ENCODE peak calls at places on chromosomes 3 and 15, in five cellular contexts. H is activated CD4-positive, alpha-beta T cell treated with anti-CD3 and anti-CD28 coated beads for 1 hour; O is DMS53; E is activated gamma-delta T cell treated with Interleukin-2 at 50 U/mL for 16 hours; R is left cardiac atrium. X is an unnamed sample.

GRCh38 chr3:55485208-55485791 is 1.8 kb downstream of the WNT5A start:
- DNase-seq in O (peak; percentile 75), R (peak; percentile 85), H (no peak), E (no peak), X (no peak)

GRCh38 chr3:67808906-67809305 is 154.5 kb upstream of the SUCLG2 start:
- DNase-seq in R (no peak), H (no peak), O (no peak), E (no peak), X (no peak)

GRCh38 chr3:34483290-34483887 is 685.0 kb downstream of the PDCD6IP start:
- DNase-seq in R (no peak), O (peak; percentile 0), E (no peak), H (no peak), X (no peak)

GRCh38 chr3:58800940-58801339 is 134.4 kb upstream of the FAM3D start:
- DNase-seq in R (no peak), O (no peak), E (no peak), H (no peak), X (no peak)

GRCh38 chr3:59313365-59313764 is 263.5 kb upstream of the CFAP20DC start:
- DNase-seq in E (no peak), R (peak; percentile 62), H (no peak), O (peak; percentile 57), X (no peak)

GRCh38 chr3:31448035-31448881 is 84.5 kb upstream of the STT3B start:
- DNase-seq in R (no peak), E (no peak), H (no peak), O (peak; percentile 40), X (no peak)

GRCh38 chr15:37764733-37765191 is 169.7 kb upstream of the TMCO5A start:
- DNase-seq in O (peak; percentile 79), R (no peak), E (peak; percentile 7), H (no peak), X (peak; percentile 8)

GRCh38 chr15:48675436-48675835 is 29.9 kb upstream of the FBN1 start:
- DNase-seq in R (no peak), E (no peak), O (no peak), H (no peak), X (no peak)

GRCh38 chr15:27495963-27496459 is 525.0 kb downstream of the GABRG3 start:
- DNase-seq in O (peak; percentile 19), R (no peak), E (no peak), H (no peak), X (no peak)

GRCh38 chr3:183188895-183189462 is 26.4 kb upstream of the LAMP3 start:
- DNase-seq in H (no peak), O (peak; percentile 4), R (no peak), E (peak; percentile 24), X (no peak)

GRCh38 chr3:49276475-49277356 is at the start of gene C3orf62:
- DNase-seq in E (peak; percentile 70), O (peak; percentile 81), R (peak; percentile 95), H (peak; percentile 52), X (peak; percentile 38)

GRCh38 chr15:70197318-70197944 is 99.7 kb upstream of the TLE3 start:
- DNase-seq in H (no peak), E (no peak), O (peak; percentile 20), R (no peak), X (no peak)

GRCh38 chr15:66826504-66826903 is 124.5 kb downstream of the SMAD6 start:
- DNase-seq in O (no peak), R (no peak), H (no peak), E (no peak), X (no peak)

GRCh38 chr15:49530106-49530505 is 90.5 kb downstream of the FAM227B start:
- DNase-seq in E (no peak), H (no peak), R (no peak), O (no peak), X (peak; percentile 20)

GRCh38 chr3:53813876-53814275 is 32.3 kb downstream of the CHDH start:
- DNase-seq in E (no peak), H (no peak), R (no peak), O (no peak), X (no peak)